ENCODE peak calls at places on chromosomes 5 and 9, in six cellular contexts. F is CD4-positive, alpha-beta memory T cell; U is kidney; W is brain microvascular endothelial cell; J is choroid plexus epithelial cell; M is stomach. C is an unnamed sample.

GRCh38 chr5:174413520-174414314 is 310.7 kb upstream of the MSX2 start:
- DNase-seq in F (no peak), U (no peak), W (no peak), J (peak; percentile 52), M (no peak), C (peak; percentile 8)

GRCh38 chr9:113649054-113649453 is 185.5 kb downstream of the RGS3 start:
- DNase-seq in F (no peak), U (peak; percentile 77), W (no peak), J (no peak), M (no peak), C (no peak)

GRCh38 chr5:92916036-92916435 is 665.0 kb downstream of the NR2F1-AS1 start:
- DNase-seq in F (no peak), U (no peak), W (no peak), J (peak; percentile 82), M (no peak), C (no peak)

GRCh38 chr5:114702111-114702510 is 340.2 kb downstream of the KCNN2 start:
- DNase-seq in F (no peak), U (no peak), W (no peak), J (no peak), M (no peak), C (no peak)

GRCh38 chr9:6889868-6890267 is 132.1 kb downstream of the KDM4C start:
- DNase-seq in F (no peak), U (no peak), W (no peak), J (no peak), M (no peak), C (no peak)

GRCh38 chr5:67094476-67095300 is 101.9 kb downstream of the CD180 start:
- DNase-seq in F (no peak), U (peak; percentile 58), W (peak; percentile 66), J (peak; percentile 96), M (no peak), C (peak; percentile 70)

GRCh38 chr5:152274206-152274605 is 130.9 kb downstream of the NMUR2 start:
- DNase-seq in F (no peak), U (no peak), W (no peak), J (no peak), M (no peak), C (no peak)

GRCh38 chr9:108859459-108860114 is 2.5 kb upstream of the ACTL7A start:
- DNase-seq in F (no peak), U (no peak), W (no peak), J (no peak), M (no peak), C (no peak)

GRCh38 chr9:36802171-36802920 is 229.7 kb downstream of the MELK start:
- DNase-seq in F (no peak), U (no peak), W (peak; percentile 70), J (peak; percentile 65), M (no peak), C (peak; percentile 6)

GRCh38 chr9:4305065-4305481 is 5.2 kb upstream of the GLIS3 start:
- DNase-seq in F (no peak), U (no peak), W (no peak), J (no peak), M (no peak), C (no peak)

GRCh38 chr5:17395516-17395915 is 102.5 kb upstream of the TAF11L2 start:
- DNase-seq in F (no peak), U (no peak), W (peak; percentile 27), J (no peak), M (no peak), C (no peak)

GRCh38 chr9:20981486-20981885 is 50.0 kb downstream of the HACD4 start:
- DNase-seq in F (no peak), U (peak; percentile 52), W (peak; percentile 53), J (peak; percentile 77), M (no peak), C (peak; percentile 41)
- H3K4me3 ChIP-seq in F (no peak overlapping the region), U (no peak overlapping the region), W (no peak overlapping the region), J (no peak overlapping the region), M (no peak overlapping the region), C (no peak overlapping the region)

DNA sequence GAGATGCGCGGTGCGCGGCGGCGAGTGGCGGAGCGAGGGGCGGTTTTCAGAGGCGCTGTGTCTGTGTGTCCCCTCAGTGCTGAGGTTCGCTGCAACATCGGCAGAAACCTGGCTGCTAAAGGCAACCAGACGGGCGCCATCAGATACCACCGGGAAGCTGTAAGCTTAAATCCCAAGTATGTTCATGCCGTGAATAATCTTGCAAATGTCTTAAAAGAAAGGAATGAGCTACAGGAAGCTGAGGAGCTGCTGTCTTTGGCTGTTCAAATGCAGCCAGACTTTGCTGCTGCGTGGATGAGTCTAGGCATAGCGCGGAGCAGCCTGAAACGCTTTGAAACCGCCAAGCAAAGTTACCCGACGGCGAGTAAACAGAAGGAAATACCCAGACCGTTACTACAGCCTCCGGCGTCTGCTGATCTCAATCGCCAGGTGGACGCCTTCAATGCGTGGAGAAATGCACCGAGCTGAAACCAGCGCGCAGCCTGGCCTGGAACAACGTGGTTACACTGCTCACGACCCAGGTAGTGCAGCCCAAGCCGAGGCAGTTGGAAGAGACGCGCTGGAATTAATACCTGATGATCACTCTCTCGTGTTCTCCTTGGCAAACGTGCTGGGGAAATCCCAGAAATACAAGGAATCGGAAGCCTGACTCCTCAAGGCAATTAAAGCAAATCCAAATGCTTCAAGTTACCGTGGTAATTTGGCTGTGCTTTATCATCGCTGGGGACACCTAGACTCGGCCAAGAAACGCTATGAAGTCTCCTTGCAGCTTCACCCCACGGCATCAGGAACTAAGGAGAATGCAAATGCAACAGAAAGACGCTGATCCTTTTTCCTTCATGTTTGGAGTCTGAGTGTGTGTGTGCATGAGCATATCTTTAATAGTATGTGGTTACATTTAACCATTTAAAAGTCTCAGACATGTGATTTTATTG is 15.9 kb downstream of the OR2V1 start:
- DNase-seq in F (no peak), U (no peak), W (peak; percentile 63), J (peak; percentile 39), M (no peak), C (no peak)
- H3K4me3 ChIP-seq in F (no peak overlapping the region), U (no peak overlapping the region), W (peak overlapping the region; percentile 35), J (no peak overlapping the region), M (no peak overlapping the region), C (peak overlapping the region; percentile 21)

GRCh38 chr5:111513175-111513520 is 813 bp upstream of the STARD4 start:
- DNase-seq in F (no peak), U (no peak), W (no peak), J (no peak), M (no peak), C (no peak)

GRCh38 chr5:111512406-111513174 is at the start of gene STARD4:
- DNase-seq in F (peak; percentile 95), U (peak; percentile 98), W (peak; percentile 97), J (peak; percentile 98), M (peak; percentile 93), C (peak; percentile 95)

GRCh38 chr5:111512026-111512405 is 319 bp downstream of the STARD4 start:
- DNase-seq in F (no peak), U (no peak), W (peak; percentile 23), J (peak; percentile 56), M (no peak), C (no peak)

GRCh38 chr5:111511174-111512025 is 935 bp downstream of the STARD4 start:
- DNase-seq in F (no peak), U (no peak), W (no peak), J (peak; percentile 36), M (no peak), C (no peak)

DNA sequence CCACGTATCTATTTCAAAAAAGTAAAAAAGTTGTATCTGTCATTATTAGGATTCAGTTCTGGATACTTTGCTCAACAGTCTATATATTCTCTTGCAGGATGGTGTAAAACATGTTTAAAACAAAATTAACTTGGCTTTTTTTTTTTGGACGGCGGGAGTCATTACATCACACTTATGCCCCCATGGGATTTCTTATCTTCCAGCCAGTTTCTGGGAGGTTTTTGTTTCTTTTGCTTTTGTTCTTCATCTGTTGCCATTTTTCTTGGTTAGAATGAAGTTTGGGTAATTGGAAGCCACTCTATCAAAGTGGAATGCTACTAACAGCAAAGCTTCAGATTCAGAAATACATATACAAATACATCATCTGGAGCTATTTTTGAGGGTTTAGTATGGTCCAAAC is 1.8 kb upstream of the STARD4 start:
- DNase-seq in F (no peak), U (no peak), W (no peak), J (no peak), M (no peak), C (no peak)
- H3K4me3 ChIP-seq in F (no peak overlapping the region), U (no peak overlapping the region), W (no peak overlapping the region), J (no peak overlapping the region), M (no peak overlapping the region), C (no peak overlapping the region)

GRCh38 chr5:140800816-140801493 is at the start of gene PCDHA3:
- DNase-seq in F (no peak), U (no peak), W (no peak), J (peak; percentile 6), M (no peak), C (no peak)
- H3K4me3 ChIP-seq in F (no peak within 1 kb of the TSS), U (peak within 1 kb of the TSS; percentile 32), W (no peak within 1 kb of the TSS), J (no peak within 1 kb of the TSS), M (peak within 1 kb of the TSS; percentile 30), C (peak within 1 kb of the TSS; percentile 26)

GRCh38 chr9:137305060-137305787 is 3.2 kb upstream of the NRARP start:
- DNase-seq in F (peak; percentile 47), U (peak; percentile 88), W (peak; percentile 54), J (peak; percentile 41), M (peak; percentile 69), C (no peak)
- H3K4me3 ChIP-seq in F (no peak overlapping the region), U (no peak overlapping the region), W (no peak overlapping the region), J (no peak overlapping the region), M (no peak overlapping the region), C (no peak overlapping the region)

DNA sequence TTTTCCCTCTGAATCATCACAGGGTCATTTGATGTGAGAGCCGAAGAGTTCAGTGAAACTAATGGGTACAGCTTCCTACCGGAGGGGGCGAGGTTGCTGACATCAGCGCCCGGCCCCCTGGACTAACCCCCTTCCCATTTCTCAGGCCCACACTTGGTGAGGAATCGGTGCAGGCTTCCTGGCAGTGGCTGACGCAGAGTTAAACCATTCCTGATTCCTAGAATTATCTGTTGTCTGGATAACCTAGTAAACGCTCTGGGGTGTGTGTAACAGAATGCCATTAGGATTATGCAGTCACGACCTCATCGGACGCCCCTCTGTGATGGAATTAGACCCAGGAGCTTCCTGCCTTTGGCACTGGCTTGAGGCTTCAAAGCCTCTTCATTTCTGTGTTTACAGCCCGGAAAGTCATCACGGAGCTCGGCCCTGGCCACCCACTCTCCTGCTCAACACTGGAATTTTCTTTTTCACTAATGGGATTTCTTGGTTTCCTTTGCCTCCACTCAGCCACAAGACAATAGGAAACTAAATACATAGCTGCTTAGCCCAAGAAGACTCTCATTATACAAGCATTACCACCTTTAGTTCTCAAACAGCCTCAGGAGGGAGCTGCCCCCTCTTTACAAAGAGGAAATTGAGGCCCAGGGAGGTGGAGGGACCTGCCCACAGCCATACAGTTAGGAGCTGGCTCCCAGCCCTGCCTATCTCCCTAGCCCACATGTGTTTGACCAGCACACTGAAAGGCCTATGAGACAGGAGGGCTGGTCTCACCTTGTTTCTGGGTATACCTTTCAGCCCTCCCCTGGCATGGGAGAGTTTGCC is 61.3 kb upstream of the RPL26L1 start:
- DNase-seq in F (no peak), U (no peak), W (peak; percentile 99), J (peak; percentile 96), M (no peak), C (peak; percentile 87)
- H3K4me3 ChIP-seq in F (no peak overlapping the region), U (no peak overlapping the region), W (no peak overlapping the region), J (no peak overlapping the region), M (no peak overlapping the region), C (peak overlapping the region; percentile 8)

DNA sequence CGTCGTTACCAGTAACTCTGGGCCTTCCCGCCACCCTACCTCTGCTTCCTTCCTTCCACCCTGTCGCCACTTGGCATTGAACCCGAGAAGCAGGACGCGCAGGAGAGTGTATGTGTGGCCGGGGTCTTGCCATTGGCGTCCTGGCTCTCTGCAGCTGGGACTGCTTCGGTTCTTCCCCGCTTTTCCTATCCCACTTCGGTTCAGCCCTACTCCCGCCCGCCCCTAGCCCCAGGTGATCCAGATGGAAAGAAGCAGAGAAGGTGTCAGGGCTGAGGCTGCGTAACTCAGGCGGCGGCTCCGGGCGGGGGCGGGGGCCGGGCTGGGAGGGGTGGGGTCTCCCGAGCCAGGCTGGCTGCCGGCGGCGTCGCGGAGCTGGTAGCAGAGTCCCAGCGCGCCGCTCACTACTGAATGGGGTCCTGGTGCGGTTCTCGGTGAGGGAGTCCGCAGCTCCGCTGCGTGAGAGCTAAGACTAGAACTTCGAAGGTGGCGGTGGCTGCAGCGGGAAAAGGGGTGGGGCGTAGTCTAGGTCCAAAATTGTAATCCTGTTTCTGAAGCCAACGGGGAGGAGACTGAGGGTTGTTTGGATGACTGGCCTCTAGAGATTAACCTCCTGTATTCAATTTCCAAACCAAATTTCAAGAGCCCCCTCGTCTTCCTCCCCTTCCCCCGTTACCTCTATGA is 1.3 kb downstream of the PRR16 start:
- DNase-seq in F (no peak), U (peak; percentile 72), W (peak; percentile 56), J (peak; percentile 67), M (no peak), C (no peak)
- H3K4me3 ChIP-seq in F (no peak overlapping the region), U (peak overlapping the region; percentile 77), W (peak overlapping the region; percentile 73), J (peak overlapping the region; percentile 81), M (peak overlapping the region; percentile 56), C (peak overlapping the region; percentile 91)

C was measured in skeletal muscle cell.